ENCODE peak calls at places on chromosomes 3 and 15, in eight cellular contexts. J is posterior cingulate gyrus, R is GM20000, O is left ventricle myocardium superior, H is AG08396, Z is AG08395, S is T-helper 1 cell, L is fibroblast of villous mesenchyme. M is an unnamed sample.

GRCh38 chr3:179321585-179322322 is 1.1 kb upstream of the ZNF639 start:
- DNase-seq in J (no peak), R (no peak), O (no peak), H (peak; percentile 54), Z (peak; percentile 44), S (peak; percentile 31), L (peak; percentile 69), M (no peak)

GRCh38 chr3:64244011-64244942 is 19.0 kb upstream of the PRICKLE2 start:
- DNase-seq in J (no peak), R (no peak), O (no peak), H (no peak), Z (peak; percentile 23), S (no peak), L (no peak), M (no peak)

GRCh38 chr15:50117628-50118027 is 1.4 kb downstream of the ATP8B4 start:
- DNase-seq in J (no peak), R (no peak), O (no peak), H (no peak), Z (no peak), S (no peak), L (no peak), M (no peak)

GRCh38 chr3:30933478-30934207 is 39.2 kb upstream of the GADL1 start:
- DNase-seq in J (no peak), R (no peak), O (no peak), H (no peak), Z (no peak), S (no peak), L (no peak), M (no peak)

GRCh38 chr3:16842710-16843270 is 42.0 kb upstream of the PLCL2 start:
- DNase-seq in J (no peak), R (no peak), O (no peak), H (no peak), Z (no peak), S (peak; percentile 73), L (no peak), M (no peak)

GRCh38 chr3:48716508-48716981 is 476 bp downstream of the IP6K2 start:
- DNase-seq in J (no peak), R (no peak), O (no peak), H (no peak), Z (no peak), S (peak; percentile 35), L (peak; percentile 13), M (no peak)

GRCh38 chr3:44495636-44496415 is 18.4 kb upstream of the ZNF445 start:
- DNase-seq in J (no peak), R (no peak), O (no peak), H (no peak), Z (no peak), S (no peak), L (no peak), M (no peak)

GRCh38 chr3:134754768-134755559 is 40.1 kb upstream of the EPHB1 start:
- DNase-seq in J (no peak), R (peak; percentile 60), O (peak; percentile 59), H (peak; percentile 68), Z (peak; percentile 74), S (peak; percentile 2), L (peak; percentile 24), M (peak; percentile 64)

GRCh38 chr3:46670000-46670890 is 23.2 kb downstream of the ALS2CL start:
- DNase-seq in J (peak; percentile 5), R (no peak), O (peak; percentile 15), H (no peak), Z (no peak), S (no peak), L (no peak), M (no peak)

GRCh38 chr3:42539871-42540714 is 37.6 kb downstream of the VIPR1 start:
- DNase-seq in J (no peak), R (peak; percentile 85), O (peak; percentile 45), H (peak; percentile 52), Z (peak; percentile 39), S (peak; percentile 44), L (peak; percentile 26), M (peak; percentile 70)

GRCh38 chr3:177463863-177464262 is 266.6 kb upstream of the TBL1XR1 start:
- DNase-seq in J (no peak), R (no peak), O (no peak), H (peak; percentile 51), Z (peak; percentile 65), S (no peak), L (peak; percentile 45), M (no peak)

GRCh38 chr3:129046732-129047552 is 13.6 kb upstream of the GP9 start:
- DNase-seq in J (no peak), R (no peak), O (no peak), H (no peak), Z (no peak), S (no peak), L (no peak), M (no peak)

GRCh38 chr3:130276203-130276803 is 69.2 kb upstream of the COL6A5 start:
- DNase-seq in J (no peak), R (peak; percentile 59), O (no peak), H (peak; percentile 65), Z (peak; percentile 69), S (peak; percentile 15), L (peak; percentile 65), M (no peak)

GRCh38 chr3:52092891-52093290 is 36.5 kb upstream of the DUSP7 start:
- DNase-seq in J (no peak), R (no peak), O (no peak), H (no peak), Z (no peak), S (no peak), L (no peak), M (peak; percentile 9)

GRCh38 chr3:181694805-181695660 is 16.7 kb upstream of the SOX2 start:
- DNase-seq in J (peak; percentile 49), R (no peak), O (peak; percentile 73), H (no peak), Z (no peak), S (no peak), L (no peak), M (peak; percentile 82)

GRCh38 chr15:78347586-78348543 is 7.7 kb downstream of the CRABP1 start:
- DNase-seq in J (no peak), R (no peak), O (no peak), H (no peak), Z (no peak), S (no peak), L (no peak), M (no peak)

GRCh38 chr15:69996842-69997478 is 100.8 kb downstream of the TLE3 start:
- DNase-seq in J (no peak), R (no peak), O (no peak), H (no peak), Z (no peak), S (no peak), L (no peak), M (no peak)

GRCh38 chr3:154898916-154899315 is 181.2 kb upstream of the MME start:
- DNase-seq in J (no peak), R (no peak), O (no peak), H (no peak), Z (no peak), S (no peak), L (no peak), M (no peak)

GRCh38 chr15:87121357-87121756 is 1041.7 kb downstream of the AGBL1 start:
- DNase-seq in J (no peak), R (no peak), O (no peak), H (no peak), Z (no peak), S (no peak), L (no peak), M (no peak)

GRCh38 chr3:121998588-121999473 is 23.2 kb downstream of the ILDR1 start:
- DNase-seq in J (no peak), R (no peak), O (no peak), H (no peak), Z (no peak), S (no peak), L (no peak), M (no peak)

GRCh38 chr15:85099195-85099803 is 117.6 kb downstream of the PDE8A start:
- DNase-seq in J (peak; percentile 35), R (no peak), O (no peak), H (no peak), Z (no peak), S (no peak), L (no peak), M (no peak)

GRCh38 chr3:182259579-182259978 is 533.7 kb upstream of the ATP11B start:
- DNase-seq in J (peak; percentile 55), R (no peak), O (peak; percentile 40), H (no peak), Z (no peak), S (no peak), L (no peak), M (peak; percentile 60)

GRCh38 chr3:170524072-170524471 is 61.8 kb downstream of the SLC7A14 start:
- DNase-seq in J (no peak), R (no peak), O (no peak), H (no peak), Z (no peak), S (no peak), L (no peak), M (no peak)

GRCh38 chr15:63288778-63289378 is 11.5 kb downstream of the APH1B start:
- DNase-seq in J (no peak), R (peak; percentile 65), O (no peak), H (peak; percentile 63), Z (peak; percentile 70), S (peak; percentile 41), L (peak; percentile 63), M (no peak)

GRCh38 chr3:132641837-132642538 is 17.6 kb downstream of the ACAD11 start:
- DNase-seq in J (no peak), R (peak; percentile 52), O (no peak), H (peak; percentile 44), Z (peak; percentile 72), S (peak; percentile 21), L (peak; percentile 69), M (no peak)

GRCh38 chr3:25856902-25857518 is 67.1 kb downstream of the OXSM start:
- DNase-seq in J (no peak), R (peak; percentile 73), O (no peak), H (peak; percentile 58), Z (peak; percentile 64), S (peak; percentile 33), L (peak; percentile 59), M (no peak)

GRCh38 chr3:171640520-171641412 is 169.5 kb downstream of the PLD1 start:
- DNase-seq in J (no peak), R (no peak), O (no peak), H (peak; percentile 22), Z (no peak), S (no peak), L (peak; percentile 68), M (peak; percentile 53)

GRCh38 chr3:134600166-134600670 is 50.6 kb downstream of the KY start:
- DNase-seq in J (no peak), R (no peak), O (no peak), H (no peak), Z (no peak), S (no peak), L (no peak), M (no peak)

GRCh38 chr3:99286266-99286845 is 352.0 kb upstream of the COL8A1 start:
- DNase-seq in J (no peak), R (no peak), O (no peak), H (no peak), Z (no peak), S (no peak), L (peak; percentile 22), M (no peak)

GRCh38 chr15:80788536-80788935 is 9.4 kb downstream of the CEMIP start:
- DNase-seq in J (no peak), R (no peak), O (no peak), H (no peak), Z (no peak), S (no peak), L (peak; percentile 45), M (no peak)

GRCh38 chr15:29938701-29939340 is 116.6 kb upstream of the TJP1 start:
- DNase-seq in J (no peak), R (no peak), O (no peak), H (no peak), Z (no peak), S (no peak), L (peak; percentile 43), M (no peak)

GRCh38 chr3:7710284-7710683 is 791.3 kb upstream of the LMCD1 start:
- DNase-seq in J (no peak), R (no peak), O (no peak), H (no peak), Z (no peak), S (no peak), L (no peak), M (no peak)

GRCh38 chr15:28098766-28099554 is at the start of gene OCA2:
- DNase-seq in J (no peak), R (no peak), O (peak; percentile 73), H (peak; percentile 74), Z (peak; percentile 53), S (peak; percentile 18), L (peak; percentile 79), M (peak; percentile 89)

GRCh38 chr3:133049491-133049890 is 11.3 kb downstream of the TMEM108 start:
- DNase-seq in J (no peak), R (no peak), O (no peak), H (no peak), Z (no peak), S (no peak), L (no peak), M (no peak)

M was measured in right cardiac atrium.